ENCODE peak calls at places on chromosome 5, in four cellular contexts. One of them, this sample, is unnamed.

GRCh38 chr5:113002423-113002822 is 25.8 kb downstream of the DCP2 start:
- DNase-seq in dorsolateral prefrontal cortex: no peak
- DNase-seq in GM23338: no peak
- DNase-seq in AG10803: no peak
- DNase-seq in this sample: no peak

GRCh38 chr5:16464664-16465543 is 696 bp downstream of the ZNF622 start:
- DNase-seq in dorsolateral prefrontal cortex: no peak
- DNase-seq in GM23338: peak
- DNase-seq in AG10803: no peak
- DNase-seq in this sample: no peak

GRCh38 chr5:162703914-162704313 is 636.3 kb downstream of the GABRG2 start:
- DNase-seq in dorsolateral prefrontal cortex: no peak
- DNase-seq in GM23338: peak
- DNase-seq in AG10803: no peak
- DNase-seq in this sample: no peak

GRCh38 chr5:125261505-125262250 is 515.2 kb upstream of the ZNF608 start:
- DNase-seq in dorsolateral prefrontal cortex: no peak
- DNase-seq in GM23338: no peak
- DNase-seq in AG10803: no peak
- DNase-seq in this sample: no peak

GRCh38 chr5:140423609-140424008 is 22.0 kb downstream of the ANKHD1 start:
- DNase-seq in dorsolateral prefrontal cortex: no peak
- DNase-seq in GM23338: no peak
- DNase-seq in AG10803: no peak
- DNase-seq in this sample: no peak

GRCh38 chr5:53730938-53731337 is 170.5 kb downstream of the NDUFS4 start:
- DNase-seq in dorsolateral prefrontal cortex: no peak
- DNase-seq in GM23338: peak
- DNase-seq in AG10803: no peak
- DNase-seq in this sample: no peak

GRCh38 chr5:53482717-53483638 is 2.5 kb downstream of the FST start:
- DNase-seq in dorsolateral prefrontal cortex: no peak
- DNase-seq in GM23338: peak
- DNase-seq in AG10803: peak
- DNase-seq in this sample: peak

GRCh38 chr5:16550316-16550952 is 66.4 kb downstream of the RETREG1 start:
- DNase-seq in dorsolateral prefrontal cortex: no peak
- DNase-seq in GM23338: peak
- DNase-seq in AG10803: peak
- DNase-seq in this sample: no peak

GRCh38 chr5:132003170-132003744 is 8.2 kb downstream of the ACSL6 start:
- DNase-seq in dorsolateral prefrontal cortex: peak
- DNase-seq in GM23338: peak
- DNase-seq in AG10803: peak
- DNase-seq in this sample: no peak

GRCh38 chr5:126780165-126780827 is 3.4 kb downstream of the LMNB1 start:
- DNase-seq in dorsolateral prefrontal cortex: peak
- DNase-seq in GM23338: peak
- DNase-seq in AG10803: peak
- DNase-seq in this sample: no peak

GRCh38 chr5:100270323-100270771 is 264.8 kb upstream of the FAM174A start:
- DNase-seq in dorsolateral prefrontal cortex: no peak
- DNase-seq in GM23338: no peak
- DNase-seq in AG10803: no peak
- DNase-seq in this sample: no peak

GRCh38 chr5:68374770-68375518 is 159.4 kb downstream of the PIK3R1 start:
- DNase-seq in dorsolateral prefrontal cortex: no peak
- DNase-seq in GM23338: no peak
- DNase-seq in AG10803: peak
- DNase-seq in this sample: no peak

GRCh38 chr5:88322785-88323184 is 54.1 kb upstream of the TMEM161B start:
- DNase-seq in dorsolateral prefrontal cortex: no peak
- DNase-seq in GM23338: no peak
- DNase-seq in AG10803: no peak
- DNase-seq in this sample: no peak

GRCh38 chr5:133472829-133473228 is 139.5 kb downstream of the FSTL4 start:
- DNase-seq in dorsolateral prefrontal cortex: no peak
- DNase-seq in GM23338: no peak
- DNase-seq in AG10803: no peak
- DNase-seq in this sample: no peak

GRCh38 chr5:62208218-62208852 is 97.7 kb upstream of the KIF2A start:
- DNase-seq in dorsolateral prefrontal cortex: no peak
- DNase-seq in GM23338: no peak
- DNase-seq in AG10803: no peak
- DNase-seq in this sample: no peak

GRCh38 chr5:62211405-62211804 is 94.6 kb upstream of the KIF2A start:
- DNase-seq in dorsolateral prefrontal cortex: no peak
- DNase-seq in GM23338: no peak
- DNase-seq in AG10803: no peak
- DNase-seq in this sample: no peak

GRCh38 chr5:62206150-62206829 is 99.7 kb upstream of the KIF2A start:
- DNase-seq in dorsolateral prefrontal cortex: peak
- DNase-seq in GM23338: peak
- DNase-seq in AG10803: peak
- DNase-seq in this sample: no peak
- TF ChIP-seq CTCF in dorsolateral prefrontal cortex: no peak
- TF ChIP-seq CTCF in GM23338: peak
- TF ChIP-seq CTCF in AG10803: peak
- TF ChIP-seq CTCF in this sample: no peak

DNA sequence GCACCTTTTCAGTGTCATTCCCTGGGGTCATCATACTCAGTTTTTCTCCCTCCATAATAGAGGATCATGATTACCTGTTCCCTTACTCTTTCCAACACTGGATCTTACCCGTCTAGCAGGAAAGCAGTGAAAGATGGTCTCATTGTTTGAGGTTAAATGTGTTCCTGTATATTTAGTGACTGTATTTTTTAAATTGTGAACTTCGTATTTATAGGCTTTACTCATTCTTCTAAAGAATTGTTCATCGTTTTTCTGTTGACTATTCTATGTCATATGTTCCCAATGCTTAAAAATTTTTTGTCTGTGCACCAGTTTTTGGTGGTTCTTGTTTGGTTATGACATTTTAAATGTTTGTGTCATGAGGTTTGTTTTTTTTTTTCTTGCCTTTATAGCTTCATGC is 204.8 kb upstream of the OTULINL start:
- DNase-seq in dorsolateral prefrontal cortex: no peak
- DNase-seq in GM23338: no peak
- DNase-seq in AG10803: no peak
- DNase-seq in this sample: no peak
- TF ChIP-seq CTCF in dorsolateral prefrontal cortex: no peak
- TF ChIP-seq CTCF in GM23338: no peak
- TF ChIP-seq CTCF in AG10803: no peak
- TF ChIP-seq CTCF in this sample: no peak

DNA sequence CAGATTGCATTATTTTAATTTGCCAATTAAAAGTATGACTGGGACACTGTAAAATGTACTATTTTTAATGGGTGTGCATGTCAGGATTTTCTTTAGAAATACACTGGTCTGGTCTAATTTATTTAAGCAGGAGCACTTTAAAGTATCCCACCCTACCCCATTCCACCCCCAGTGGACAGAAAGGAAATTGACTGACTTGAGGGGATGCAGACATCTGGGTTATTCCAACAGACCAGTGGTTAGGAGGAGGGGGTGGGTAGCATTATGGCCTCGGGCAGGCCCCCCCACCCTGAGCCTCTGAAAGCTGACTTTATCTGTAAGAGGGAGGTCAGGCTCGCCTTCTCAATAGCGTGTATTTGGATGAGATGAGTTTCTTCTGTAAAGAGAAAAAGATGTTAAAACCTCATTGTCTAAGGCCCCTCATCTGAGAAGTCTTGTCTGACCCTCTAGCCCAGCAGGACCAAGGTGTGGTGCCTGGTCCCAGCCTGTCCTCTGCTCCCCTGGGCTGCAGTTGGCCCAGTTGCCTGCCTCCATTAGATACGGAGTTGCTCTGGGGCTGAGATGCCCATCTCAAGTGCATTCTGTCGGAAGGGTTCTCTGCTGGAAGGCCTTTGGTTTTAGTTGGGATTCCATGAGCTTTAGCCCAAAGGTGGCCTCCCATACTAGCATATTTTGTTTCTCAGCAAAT is 4.4 kb downstream of the HNRNPAB start:
- DNase-seq in dorsolateral prefrontal cortex: no peak
- DNase-seq in GM23338: peak
- DNase-seq in AG10803: no peak
- DNase-seq in this sample: no peak
- TF ChIP-seq CTCF in dorsolateral prefrontal cortex: no peak
- TF ChIP-seq CTCF in GM23338: peak
- TF ChIP-seq CTCF in AG10803: peak
- TF ChIP-seq CTCF in this sample: no peak

DNA sequence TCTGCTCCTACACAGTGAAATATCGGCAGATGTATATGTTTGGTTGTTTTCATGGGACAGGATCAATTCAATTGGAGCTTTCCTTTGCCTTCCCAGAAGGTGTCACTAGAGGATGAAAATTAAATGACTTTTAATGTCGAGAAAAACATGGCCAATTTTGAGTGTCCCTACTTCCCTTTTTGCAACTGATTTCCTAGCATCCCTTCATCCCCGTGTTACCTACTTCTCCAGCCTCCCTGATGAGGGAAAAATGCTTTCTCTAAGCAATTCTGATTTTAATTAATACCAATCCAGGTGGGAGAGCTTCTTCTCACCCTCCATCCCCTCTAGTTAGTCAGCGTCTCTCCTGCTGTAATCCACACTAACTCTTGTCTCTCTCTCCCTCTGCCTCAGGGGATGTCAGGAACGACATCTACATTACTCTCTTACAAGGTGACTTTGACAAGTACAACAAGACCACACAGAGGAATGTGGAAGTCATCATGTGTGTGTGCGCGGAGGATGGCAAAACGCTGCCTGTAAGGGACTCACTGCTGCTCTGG is 64.9 kb downstream of the DOCK2 start:
- DNase-seq in dorsolateral prefrontal cortex: no peak
- DNase-seq in GM23338: peak
- DNase-seq in AG10803: peak
- DNase-seq in this sample: no peak
- TF ChIP-seq CTCF in dorsolateral prefrontal cortex: peak
- TF ChIP-seq CTCF in GM23338: peak
- TF ChIP-seq CTCF in AG10803: peak
- TF ChIP-seq CTCF in this sample: no peak

GRCh38 chr5:102999191-102999590 is 120.7 kb downstream of the GIN1 start:
- DNase-seq in dorsolateral prefrontal cortex: no peak
- DNase-seq in GM23338: no peak
- DNase-seq in AG10803: no peak
- DNase-seq in this sample: no peak

GRCh38 chr5:103000089-103000488 is 119.8 kb downstream of the GIN1 start:
- DNase-seq in dorsolateral prefrontal cortex: no peak
- DNase-seq in GM23338: no peak
- DNase-seq in AG10803: no peak
- DNase-seq in this sample: no peak

DNA sequence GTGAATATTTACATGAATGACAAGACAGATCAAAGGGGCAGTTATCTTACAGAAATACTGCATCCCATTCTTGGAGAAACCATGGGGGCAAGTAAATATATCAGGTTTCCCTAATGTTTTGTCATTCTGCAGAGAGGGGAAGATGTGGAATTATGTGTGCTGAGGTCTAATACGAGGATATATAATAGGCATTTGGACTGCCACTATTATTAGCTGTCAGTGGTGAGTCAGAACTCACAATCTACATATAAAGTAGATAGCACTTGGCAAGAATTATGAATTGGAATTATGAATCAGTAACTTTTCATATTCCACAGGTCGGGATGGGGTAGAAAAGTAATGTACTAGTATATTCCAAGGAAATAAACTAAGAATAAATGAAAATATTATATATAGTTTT is 121.7 kb downstream of the GIN1 start:
- DNase-seq in dorsolateral prefrontal cortex: no peak
- DNase-seq in GM23338: no peak
- DNase-seq in AG10803: no peak
- DNase-seq in this sample: no peak
- TF ChIP-seq CTCF in dorsolateral prefrontal cortex: no peak
- TF ChIP-seq CTCF in GM23338: no peak
- TF ChIP-seq CTCF in AG10803: no peak
- TF ChIP-seq CTCF in this sample: no peak

This sample was measured in activated B cell treated with CpG ODN at 0.5 μM for 24 hours.